ENCODE peak calls at places on chromosome 3, in seven cellular contexts. A, T, E, P, K, N and U are unnamed samples.

GRCh38 chr3:71160800-71161546 is 422.6 kb downstream of the FOXP1 start:
- DNase-seq in A (no peak), T (no peak), E (no peak), P (no peak), K (no peak), N (no peak), U (no peak)

GRCh38 chr3:50978991-50979667 is 304.4 kb downstream of the DOCK3 start:
- DNase-seq in A (no peak), T (peak), E (no peak), P (no peak), K (no peak), N (no peak), U (peak)

GRCh38 chr3:40505599-40506462 is at the start of gene ZNF620:
- DNase-seq in A (peak), T (peak), E (peak), P (no peak), K (peak), N (peak), U (peak)

GRCh38 chr3:188046561-188047213 is 107.3 kb upstream of the LPP start:
- DNase-seq in A (no peak), T (no peak), E (no peak), P (no peak), K (no peak), N (no peak), U (no peak)

GRCh38 chr3:152581941-152582340 is 253.0 kb upstream of the P2RY1 start:
- DNase-seq in A (no peak), T (no peak), E (no peak), P (no peak), K (no peak), N (no peak), U (no peak)

GRCh38 chr3:149277338-149277813 is 55.7 kb upstream of the CP start:
- DNase-seq in A (no peak), T (no peak), E (no peak), P (peak), K (no peak), N (peak), U (no peak)

GRCh38 chr3:181464033-181464694 is 247.6 kb upstream of the SOX2 start:
- DNase-seq in A (no peak), T (no peak), E (no peak), P (no peak), K (no peak), N (no peak), U (no peak)

GRCh38 chr3:141797167-141797773 is 34.1 kb downstream of the GRK7 start:
- DNase-seq in A (no peak), T (no peak), E (no peak), P (no peak), K (peak), N (no peak), U (no peak)

GRCh38 chr3:124791639-124792111 is 61.4 kb downstream of the UMPS start:
- DNase-seq in A (no peak), T (no peak), E (no peak), P (no peak), K (no peak), N (no peak), U (no peak)

GRCh38 chr3:33173103-33173502 is 45.5 kb downstream of the SUSD5 start:
- DNase-seq in A (no peak), T (no peak), E (no peak), P (no peak), K (no peak), N (no peak), U (no peak)

GRCh38 chr3:71132995-71133730 is 450.4 kb downstream of the FOXP1 start:
- DNase-seq in A (no peak), T (no peak), E (no peak), P (no peak), K (no peak), N (no peak), U (no peak)

GRCh38 chr3:173711619-173712018 is 314.1 kb downstream of the NLGN1 start:
- DNase-seq in A (no peak), T (no peak), E (peak), P (no peak), K (no peak), N (no peak), U (peak)

GRCh38 chr3:62041681-62042080 is 331.7 kb downstream of the FEZF2 start:
- DNase-seq in A (no peak), T (no peak), E (no peak), P (no peak), K (no peak), N (no peak), U (no peak)

GRCh38 chr3:196998966-196999760 is 30.5 kb downstream of the MELTF start:
- DNase-seq in A (no peak), T (no peak), E (no peak), P (no peak), K (no peak), N (no peak), U (no peak)

GRCh38 chr3:197002701-197003454 is 26.7 kb downstream of the MELTF start:
- DNase-seq in A (peak), T (peak), E (peak), P (no peak), K (no peak), N (peak), U (peak)

GRCh38 chr3:197001972-197002700 is 27.5 kb downstream of the MELTF start:
- DNase-seq in A (no peak), T (no peak), E (no peak), P (no peak), K (no peak), N (no peak), U (no peak)

GRCh38 chr3:197001106-197001971 is 28.3 kb downstream of the MELTF start:
- DNase-seq in A (no peak), T (no peak), E (no peak), P (no peak), K (no peak), N (no peak), U (no peak)

DNA sequence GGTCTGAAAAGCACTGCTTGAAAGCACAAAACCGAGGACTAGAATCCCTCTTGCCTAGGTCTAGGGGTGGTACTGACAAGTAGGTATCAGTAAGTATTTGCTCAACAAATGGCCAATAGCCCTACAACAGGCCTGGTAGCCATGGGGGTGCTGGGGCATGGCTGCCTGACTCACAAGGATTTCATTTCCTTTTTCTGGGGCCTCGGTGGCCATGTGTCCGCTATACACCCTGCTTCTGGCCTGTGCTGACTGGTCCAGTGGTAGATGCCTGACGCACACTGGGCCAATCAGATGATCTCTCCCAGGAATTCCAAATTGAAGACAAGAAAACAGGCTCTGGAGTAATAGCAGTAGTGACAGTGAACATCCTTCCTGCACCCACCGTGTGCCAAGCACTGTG is 29.4 kb downstream of the MELTF start:
- DNase-seq in A (no peak), T (no peak), E (no peak), P (no peak), K (no peak), N (no peak), U (no peak)
- TF ChIP-seq JUND in A (no peak), T (no peak), E (no peak), P (no peak), K (no peak), N (no peak), U (no peak)

GRCh38 chr3:46112984-46113383 is 85.7 kb upstream of the XCR1 start:
- DNase-seq in A (no peak), T (no peak), E (no peak), P (no peak), K (no peak), N (no peak), U (no peak)

GRCh38 chr3:46109635-46110005 is 82.3 kb upstream of the XCR1 start:
- DNase-seq in A (no peak), T (no peak), E (no peak), P (no peak), K (no peak), N (no peak), U (no peak)

GRCh38 chr3:46112296-46112695 is 85.0 kb upstream of the XCR1 start:
- DNase-seq in A (no peak), T (no peak), E (no peak), P (no peak), K (no peak), N (no peak), U (no peak)

GRCh38 chr3:46113608-46114007 is 86.3 kb upstream of the XCR1 start:
- DNase-seq in A (no peak), T (no peak), E (no peak), P (no peak), K (no peak), N (no peak), U (no peak)

GRCh38 chr3:46110701-46111493 is 83.6 kb upstream of the XCR1 start:
- DNase-seq in A (no peak), T (no peak), E (peak), P (peak), K (no peak), N (no peak), U (no peak)
- TF ChIP-seq JUND in A (no peak), T (peak), E (peak), P (no peak), K (no peak), N (no peak), U (no peak)

GRCh38 chr3:192817053-192817452 is 89.7 kb upstream of the FGF12 start:
- DNase-seq in A (no peak), T (no peak), E (no peak), P (no peak), K (no peak), N (no peak), U (no peak)
- TF ChIP-seq JUND in A (no peak), T (no peak), E (no peak), P (no peak), K (no peak), N (no peak), U (no peak)

GRCh38 chr3:64214002-64214696 is 11.1 kb downstream of the PRICKLE2 start:
- DNase-seq in A (peak), T (no peak), E (no peak), P (no peak), K (no peak), N (no peak), U (no peak)
- TF ChIP-seq JUND in A (peak), T (no peak), E (no peak), P (no peak), K (no peak), N (no peak), U (no peak)

DNA sequence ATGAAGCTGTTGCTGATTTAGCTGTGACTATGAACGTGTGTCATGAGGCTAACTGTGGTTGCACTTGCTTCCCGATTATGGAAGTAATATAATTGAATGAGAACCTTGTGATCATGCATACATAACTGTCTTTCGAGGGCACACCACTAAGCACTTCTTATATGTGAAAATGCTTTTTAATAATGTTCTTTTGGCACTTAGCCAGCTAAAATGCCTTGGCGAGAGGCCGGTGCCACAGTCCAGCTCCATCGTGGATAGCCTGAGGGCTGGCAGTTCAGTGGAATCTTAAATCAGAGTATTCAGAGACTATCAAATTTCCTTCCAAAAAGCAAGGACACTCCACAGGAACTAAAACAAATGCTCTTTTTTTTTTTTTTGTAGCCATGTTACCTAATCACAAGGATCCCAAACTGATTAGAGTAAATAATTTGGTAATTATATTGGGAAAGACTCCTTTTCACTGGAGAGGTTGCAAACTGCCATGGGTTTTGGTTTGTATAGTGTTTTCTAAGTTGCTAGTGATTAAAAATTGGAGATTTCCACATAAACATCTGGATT is 161.6 kb upstream of the FRMD4B start:
- DNase-seq in A (peak), T (no peak), E (no peak), P (no peak), K (no peak), N (no peak), U (no peak)
- TF ChIP-seq JUND in A (no peak), T (no peak), E (no peak), P (no peak), K (no peak), N (no peak), U (no peak)

GRCh38 chr3:30512596-30512995 is 93.8 kb upstream of the TGFBR2 start:
- DNase-seq in A (no peak), T (no peak), E (no peak), P (no peak), K (no peak), N (no peak), U (no peak)

GRCh38 chr3:30508319-30508718 is 98.1 kb upstream of the TGFBR2 start:
- DNase-seq in A (no peak), T (no peak), E (no peak), P (no peak), K (no peak), N (no peak), U (no peak)

GRCh38 chr3:30510596-30510995 is 95.8 kb upstream of the TGFBR2 start:
- DNase-seq in A (no peak), T (no peak), E (no peak), P (no peak), K (no peak), N (no peak), U (no peak)

GRCh38 chr3:30513374-30514152 is 92.8 kb upstream of the TGFBR2 start:
- DNase-seq in A (no peak), T (no peak), E (no peak), P (no peak), K (no peak), N (peak), U (no peak)

DNA sequence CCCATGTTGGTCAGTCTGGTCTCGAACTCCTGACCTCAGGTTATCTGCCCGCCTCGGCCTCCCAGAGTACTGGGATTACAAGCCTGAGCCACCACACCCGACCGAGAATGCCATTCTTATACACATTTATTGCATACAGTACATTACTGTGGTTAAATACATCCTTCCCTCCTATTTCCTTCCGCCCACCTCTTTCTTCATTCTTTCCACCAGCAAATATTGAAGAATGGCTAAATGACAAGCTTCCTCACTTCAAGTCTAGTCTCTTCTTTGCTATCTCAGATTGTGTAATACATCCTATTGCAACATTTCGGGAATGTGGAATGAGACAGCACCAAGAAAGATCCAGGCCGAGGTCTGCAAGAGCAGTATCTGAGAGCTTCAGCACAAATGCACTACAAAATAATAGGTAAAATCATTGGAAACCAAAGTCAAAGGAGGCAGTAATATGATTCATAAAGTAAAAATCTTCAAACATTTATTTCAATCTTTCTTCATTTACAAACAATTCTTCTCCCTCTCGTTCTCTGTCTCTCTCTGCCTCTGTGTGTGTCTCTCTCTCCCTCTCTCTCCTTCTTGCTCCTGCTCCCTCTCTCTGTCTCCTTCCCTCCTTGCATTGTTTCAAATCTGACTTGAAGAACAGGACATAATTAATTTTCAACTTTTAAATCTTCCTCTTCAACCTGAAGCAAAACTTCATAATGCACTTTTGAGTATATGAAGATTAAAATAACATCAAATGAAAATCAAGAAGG is 94.7 kb upstream of the TGFBR2 start:
- DNase-seq in A (no peak), T (no peak), E (no peak), P (no peak), K (no peak), N (peak), U (no peak)
- TF ChIP-seq JUND in A (peak), T (no peak), E (peak), P (no peak), K (no peak), N (peak), U (no peak)

GRCh38 chr3:127827808-127828207 is 5.5 kb upstream of the MGLL start:
- DNase-seq in A (no peak), T (no peak), E (no peak), P (no peak), K (no peak), N (no peak), U (no peak)
- TF ChIP-seq JUND in A (no peak), T (no peak), E (no peak), P (no peak), K (no peak), N (no peak), U (no peak)